ENCODE peak calls at places on chromosomes 13 and 19, in six cellular contexts. N is frontal cortex, Y is brain microvascular endothelial cell, E is Kasumi-1, D is tibial nerve, U is cardiac fibroblast. H is an unnamed sample.

GRCh38 chr19:3284759-3285646 is 60.5 kb downstream of the CELF5 start:
- DNase-seq in N (no peak), Y (peak), E (no peak), D (no peak), U (peak), H (no peak)

GRCh38 chr13:95510950-95511349 is 41.6 kb upstream of the CLDN10 start:
- DNase-seq in N (no peak), Y (no peak), E (no peak), D (no peak), U (no peak), H (no peak)

GRCh38 chr19:14441041-14441938 is 8.2 kb downstream of the PKN1 start:
- DNase-seq in N (no peak), Y (no peak), E (no peak), D (no peak), U (no peak), H (no peak)

GRCh38 chr13:71902676-71903075 is 35.7 kb upstream of the DACH1 start:
- DNase-seq in N (no peak), Y (no peak), E (no peak), D (no peak), U (no peak), H (no peak)

GRCh38 chr19:3783660-3784584 is 2.3 kb downstream of the MATK start:
- DNase-seq in N (no peak), Y (no peak), E (peak), D (no peak), U (no peak), H (no peak)

GRCh38 chr19:8377598-8377997 is 12.6 kb upstream of the RAB11B start:
- DNase-seq in N (no peak), Y (no peak), E (no peak), D (no peak), U (no peak), H (no peak)

GRCh38 chr13:73520566-73521290 is 461.9 kb downstream of the KLF5 start:
- DNase-seq in N (no peak), Y (no peak), E (no peak), D (no peak), U (no peak), H (no peak)

GRCh38 chr13:112746044-112746443 is 56.2 kb downstream of the ATP11A start:
- DNase-seq in N (no peak), Y (no peak), E (no peak), D (no peak), U (no peak), H (no peak)

GRCh38 chr13:27556109-27556508 is 64.2 kb downstream of the LNX2 start:
- DNase-seq in N (no peak), Y (peak), E (no peak), D (no peak), U (peak), H (no peak)

GRCh38 chr13:102020611-102021216 is 381.1 kb downstream of the FGF14 start:
- DNase-seq in N (no peak), Y (peak), E (no peak), D (no peak), U (peak), H (no peak)

GRCh38 chr13:32031815-32032345 is 306 bp downstream of the FRY start:
- DNase-seq in N (no peak), Y (no peak), E (no peak), D (no peak), U (no peak), H (no peak)

GRCh38 chr13:107211073-107211472 is 643.1 kb upstream of the ARGLU1 start:
- DNase-seq in N (no peak), Y (peak), E (peak), D (peak), U (peak), H (peak)

GRCh38 chr19:3639479-3639878 is 12.9 kb upstream of the CACTIN start:
- DNase-seq in N (no peak), Y (no peak), E (no peak), D (no peak), U (no peak), H (no peak)

GRCh38 chr13:29595380-29596063 is at the start of gene SLC7A1:
- DNase-seq in N (peak), Y (peak), E (peak), D (peak), U (peak), H (peak)

GRCh38 chr13:114285166-114285808 is 3.9 kb downstream of the UPF3A start:
- DNase-seq in N (no peak), Y (no peak), E (no peak), D (no peak), U (no peak), H (no peak)

GRCh38 chr13:59755647-59756290 is 408.0 kb downstream of the DIAPH3 start:
- DNase-seq in N (no peak), Y (no peak), E (no peak), D (no peak), U (no peak), H (no peak)

GRCh38 chr13:89899302-89900103 is 1448.0 kb upstream of the MIR17HG start:
- DNase-seq in N (no peak), Y (no peak), E (no peak), D (no peak), U (no peak), H (no peak)

GRCh38 chr13:98050041-98050466 is 92.8 kb upstream of the FARP1 start:
- DNase-seq in N (no peak), Y (peak), E (no peak), D (no peak), U (no peak), H (no peak)

GRCh38 chr13:99892189-99892588 is 79.4 kb downstream of the ZIC5 start:
- DNase-seq in N (no peak), Y (no peak), E (no peak), D (no peak), U (no peak), H (no peak)

GRCh38 chr19:49327878-49328544 is 3.0 kb upstream of the SLC6A16 start:
- DNase-seq in N (no peak), Y (peak), E (peak), D (no peak), U (peak), H (no peak)

GRCh38 chr13:51793570-51794273 is 10.2 kb downstream of the DHRS12 start:
- DNase-seq in N (no peak), Y (peak), E (peak), D (no peak), U (peak), H (no peak)

GRCh38 chr13:74974234-74974879 is 507.6 kb downstream of the TBC1D4 start:
- DNase-seq in N (no peak), Y (no peak), E (no peak), D (no peak), U (no peak), H (no peak)

GRCh38 chr13:50080856-50081105 is 65.5 kb downstream of the KCNRG start:
- DNase-seq in N (peak), Y (no peak), E (peak), D (no peak), U (peak), H (no peak)

GRCh38 chr13:35906636-35907035 is 224.5 kb downstream of the DCLK1 start:
- DNase-seq in N (no peak), Y (no peak), E (no peak), D (no peak), U (no peak), H (no peak)

GRCh38 chr13:21420706-21421105 is 38.4 kb downstream of the ZDHHC20 start:
- DNase-seq in N (no peak), Y (peak), E (no peak), D (no peak), U (no peak), H (no peak)

GRCh38 chr13:92272177-92272576 is 873.8 kb downstream of the GPC5 start:
- DNase-seq in N (no peak), Y (no peak), E (no peak), D (no peak), U (no peak), H (no peak)

GRCh38 chr13:99083976-99084375 is 106.1 kb upstream of the DOCK9 start:
- DNase-seq in N (no peak), Y (no peak), E (no peak), D (no peak), U (no peak), H (no peak)

GRCh38 chr13:43405457-43405856 is 381.3 kb downstream of the ENOX1 start:
- DNase-seq in N (no peak), Y (peak), E (no peak), D (no peak), U (peak), H (no peak)

GRCh38 chr19:55795021-55795420 is 26.1 kb downstream of the RFPL4AL1 start:
- DNase-seq in N (no peak), Y (no peak), E (no peak), D (no peak), U (no peak), H (no peak)

GRCh38 chr13:36915106-36915505 is 4.9 kb downstream of the SMAD9 start:
- DNase-seq in N (no peak), Y (no peak), E (no peak), D (no peak), U (no peak), H (peak)

GRCh38 chr19:49422407-49423277 is 599 bp downstream of the PTH2 start:
- DNase-seq in N (no peak), Y (no peak), E (no peak), D (no peak), U (no peak), H (no peak)

GRCh38 chr19:5086725-5087439 is 118.0 kb downstream of the KDM4B start:
- DNase-seq in N (no peak), Y (no peak), E (no peak), D (no peak), U (no peak), H (peak)

GRCh38 chr13:98541701-98542203 is 35.2 kb downstream of the STK24 start:
- DNase-seq in N (no peak), Y (no peak), E (no peak), D (no peak), U (no peak), H (no peak)

GRCh38 chr13:95254341-95254740 is 46.9 kb downstream of the ABCC4 start:
- DNase-seq in N (no peak), Y (peak), E (no peak), D (no peak), U (no peak), H (no peak)

H was measured in gastrocnemius medialis.